ENCODE peak calls at places on chromosome 20, in eight cellular contexts. One of them, this sample, is unnamed.

GRCh38 chr20:10185741-10186558 is 32.7 kb upstream of the SNAP25 start:
- DNase-seq in hepatic stellate cell: no peak
- DNase-seq in upper lobe of right lung: no peak
- DNase-seq in brain microvascular endothelial cell: no peak
- DNase-seq in cardiac muscle cell: no peak
- DNase-seq in nephron progenitor cell: no peak
- DNase-seq in ACHN: no peak
- DNase-seq in foreskin fibroblast: no peak
- DNase-seq in this sample: no peak

GRCh38 chr20:21090112-21090737 is 15.9 kb downstream of the LINC00237 start:
- DNase-seq in hepatic stellate cell: no peak
- DNase-seq in upper lobe of right lung: no peak
- DNase-seq in brain microvascular endothelial cell: no peak
- DNase-seq in cardiac muscle cell: no peak
- DNase-seq in nephron progenitor cell: no peak
- DNase-seq in ACHN: no peak
- DNase-seq in foreskin fibroblast: no peak
- DNase-seq in this sample: no peak

GRCh38 chr20:1274485-1275313 is 8.6 kb downstream of the SNPH start:
- DNase-seq in hepatic stellate cell: no peak
- DNase-seq in upper lobe of right lung: no peak
- DNase-seq in brain microvascular endothelial cell: no peak
- DNase-seq in cardiac muscle cell: no peak
- DNase-seq in nephron progenitor cell: no peak
- DNase-seq in ACHN: no peak
- DNase-seq in foreskin fibroblast: no peak
- DNase-seq in this sample: no peak

GRCh38 chr20:2051920-2052319 is 49.7 kb upstream of the STK35 start:
- DNase-seq in hepatic stellate cell: no peak
- DNase-seq in upper lobe of right lung: no peak
- DNase-seq in brain microvascular endothelial cell: no peak
- DNase-seq in cardiac muscle cell: no peak
- DNase-seq in nephron progenitor cell: no peak
- DNase-seq in ACHN: no peak
- DNase-seq in foreskin fibroblast: no peak
- DNase-seq in this sample: no peak

GRCh38 chr20:44418069-44418905 is 57.4 kb upstream of the TTPAL start:
- DNase-seq in hepatic stellate cell: no peak
- DNase-seq in upper lobe of right lung: no peak
- DNase-seq in brain microvascular endothelial cell: no peak
- DNase-seq in cardiac muscle cell: no peak
- DNase-seq in nephron progenitor cell: no peak
- DNase-seq in ACHN: no peak
- DNase-seq in foreskin fibroblast: no peak
- DNase-seq in this sample: no peak

GRCh38 chr20:35618372-35619131 is 2.9 kb downstream of the SPAG4 start:
- DNase-seq in hepatic stellate cell: peak; percentile 47
- DNase-seq in upper lobe of right lung: no peak
- DNase-seq in brain microvascular endothelial cell: peak; percentile 26
- DNase-seq in cardiac muscle cell: peak; percentile 23
- DNase-seq in nephron progenitor cell: peak; percentile 32
- DNase-seq in ACHN: peak; percentile 44
- DNase-seq in foreskin fibroblast: no peak
- DNase-seq in this sample: peak; percentile 48

GRCh38 chr20:40868568-40869223 is 159.9 kb upstream of the TOP1 start:
- DNase-seq in hepatic stellate cell: peak; percentile 42
- DNase-seq in upper lobe of right lung: no peak
- DNase-seq in brain microvascular endothelial cell: peak; percentile 82
- DNase-seq in cardiac muscle cell: no peak
- DNase-seq in nephron progenitor cell: no peak
- DNase-seq in ACHN: no peak
- DNase-seq in foreskin fibroblast: peak; percentile 79
- DNase-seq in this sample: peak; percentile 89

GRCh38 chr20:56540415-56540814 is 7.4 kb downstream of the FAM209B start:
- DNase-seq in hepatic stellate cell: peak; percentile 21
- DNase-seq in upper lobe of right lung: no peak
- DNase-seq in brain microvascular endothelial cell: peak; percentile 19
- DNase-seq in cardiac muscle cell: no peak
- DNase-seq in nephron progenitor cell: no peak
- DNase-seq in ACHN: no peak
- DNase-seq in foreskin fibroblast: no peak
- DNase-seq in this sample: peak; percentile 21

GRCh38 chr20:3788685-3789155 is 2.2 kb upstream of the CENPB start:
- DNase-seq in hepatic stellate cell: no peak
- DNase-seq in upper lobe of right lung: no peak
- DNase-seq in brain microvascular endothelial cell: no peak
- DNase-seq in cardiac muscle cell: no peak
- DNase-seq in nephron progenitor cell: no peak
- DNase-seq in ACHN: peak; percentile 24
- DNase-seq in foreskin fibroblast: no peak
- DNase-seq in this sample: no peak

GRCh38 chr20:33739493-33739892 is 7.7 kb downstream of the ZNF341 start:
- DNase-seq in hepatic stellate cell: no peak
- DNase-seq in upper lobe of right lung: no peak
- DNase-seq in brain microvascular endothelial cell: no peak
- DNase-seq in cardiac muscle cell: no peak
- DNase-seq in nephron progenitor cell: no peak
- DNase-seq in ACHN: no peak
- DNase-seq in foreskin fibroblast: no peak
- DNase-seq in this sample: no peak

GRCh38 chr20:49693435-49694171 is 20.1 kb downstream of the B4GALT5 start:
- DNase-seq in hepatic stellate cell: no peak
- DNase-seq in upper lobe of right lung: no peak
- DNase-seq in brain microvascular endothelial cell: no peak
- DNase-seq in cardiac muscle cell: no peak
- DNase-seq in nephron progenitor cell: no peak
- DNase-seq in ACHN: no peak
- DNase-seq in foreskin fibroblast: no peak
- DNase-seq in this sample: no peak

GRCh38 chr20:2470051-2470431 is 548 bp downstream of the SNRPB start:
- DNase-seq in hepatic stellate cell: peak; percentile 70
- DNase-seq in upper lobe of right lung: no peak
- DNase-seq in brain microvascular endothelial cell: peak; percentile 19
- DNase-seq in cardiac muscle cell: peak; percentile 56
- DNase-seq in nephron progenitor cell: peak; percentile 39
- DNase-seq in ACHN: peak; percentile 51
- DNase-seq in foreskin fibroblast: peak; percentile 17
- DNase-seq in this sample: peak; percentile 59

GRCh38 chr20:63204362-63204761 is 11.6 kb downstream of the YTHDF1 start:
- DNase-seq in hepatic stellate cell: no peak
- DNase-seq in upper lobe of right lung: no peak
- DNase-seq in brain microvascular endothelial cell: no peak
- DNase-seq in cardiac muscle cell: no peak
- DNase-seq in nephron progenitor cell: no peak
- DNase-seq in ACHN: no peak
- DNase-seq in foreskin fibroblast: no peak
- DNase-seq in this sample: no peak

GRCh38 chr20:53773792-53774371 is 180.2 kb upstream of the ZNF217 start:
- DNase-seq in hepatic stellate cell: peak; percentile 86
- DNase-seq in upper lobe of right lung: no peak
- DNase-seq in brain microvascular endothelial cell: peak; percentile 91
- DNase-seq in cardiac muscle cell: no peak
- DNase-seq in nephron progenitor cell: no peak
- DNase-seq in ACHN: peak; percentile 68
- DNase-seq in foreskin fibroblast: peak; percentile 89
- DNase-seq in this sample: peak; percentile 97